ENCODE peak calls at places on chromosomes 3 and 15, in four cellular contexts. One of them, this sample, is unnamed.

GRCh38 chr3:146148468-146148931 is 12.5 kb downstream of the PLOD2 start:
- DNase-seq in iPS-NIHi11: no peak
- DNase-seq in lower lobe of right lung: no peak
- DNase-seq in NCI-H1436: no peak
- DNase-seq in this sample: no peak

GRCh38 chr3:152496286-152496685 is 227.6 kb downstream of the MBNL1 start:
- DNase-seq in iPS-NIHi11: no peak
- DNase-seq in NCI-H1436: no peak
- DNase-seq in lower lobe of right lung: no peak
- DNase-seq in this sample: no peak

GRCh38 chr3:194472290-194472920 is 14.4 kb downstream of the ATP13A3 start:
- DNase-seq in NCI-H1436: peak; percentile 74
- DNase-seq in lower lobe of right lung: no peak
- DNase-seq in iPS-NIHi11: peak; percentile 47
- DNase-seq in this sample: peak; percentile 82

GRCh38 chr15:75019916-75020315 is 3.5 kb upstream of the PPCDC start:
- DNase-seq in iPS-NIHi11: no peak
- DNase-seq in lower lobe of right lung: no peak
- DNase-seq in NCI-H1436: no peak
- DNase-seq in this sample: no peak

GRCh38 chr3:151558621-151559020 is 97.8 kb upstream of the IGSF10 start:
- DNase-seq in NCI-H1436: no peak
- DNase-seq in lower lobe of right lung: no peak
- DNase-seq in iPS-NIHi11: no peak
- DNase-seq in this sample: no peak

GRCh38 chr3:144879701-144880100 is 908.1 kb downstream of the DIPK2A start:
- DNase-seq in iPS-NIHi11: no peak
- DNase-seq in lower lobe of right lung: no peak
- DNase-seq in NCI-H1436: no peak
- DNase-seq in this sample: no peak

GRCh38 chr3:98903705-98904481 is 2.4 kb upstream of the DCBLD2 start:
- DNase-seq in lower lobe of right lung: no peak
- DNase-seq in iPS-NIHi11: no peak
- DNase-seq in NCI-H1436: no peak
- DNase-seq in this sample: no peak

GRCh38 chr3:168581718-168582332 is 486.1 kb upstream of the GOLIM4 start:
- DNase-seq in lower lobe of right lung: no peak
- DNase-seq in NCI-H1436: no peak
- DNase-seq in iPS-NIHi11: peak; percentile 24
- DNase-seq in this sample: no peak

GRCh38 chr15:56967336-56967735 is 48.9 kb downstream of the TCF12 start:
- DNase-seq in lower lobe of right lung: no peak
- DNase-seq in NCI-H1436: no peak
- DNase-seq in iPS-NIHi11: no peak
- DNase-seq in this sample: no peak

GRCh38 chr3:75171632-75172230 is 492.4 kb upstream of the FRG2C start:
- DNase-seq in lower lobe of right lung: no peak
- DNase-seq in iPS-NIHi11: no peak
- DNase-seq in NCI-H1436: no peak
- DNase-seq in this sample: no peak

GRCh38 chr15:90701880-90702630 is 15.1 kb upstream of the BLM start:
- DNase-seq in NCI-H1436: no peak
- DNase-seq in lower lobe of right lung: peak; percentile 60
- DNase-seq in iPS-NIHi11: no peak
- DNase-seq in this sample: no peak

This sample was measured in NCI-H774.